ENCODE peak calls at places on chromosome 4, in nine cellular contexts. A is left ventricle myocardium inferior, O is brain microvascular endothelial cell, F is IMR-90, N is suprapubic skin, C is K562, X is astrocyte, W is stomach, Q is GM23338. I is an unnamed sample.

GRCh38 chr4:149203256-149204001 is 612.2 kb downstream of the IQCM start:
- DNase-seq in F (peak), Q (no peak), C (no peak), X (peak), O (peak), W (no peak), N (no peak), A (no peak), I (no peak)

GRCh38 chr4:112817933-112818921 is 181.3 kb downstream of the LARP7 start:
- DNase-seq in A (peak), X (peak), F (peak), C (no peak), O (peak), Q (peak), N (peak), W (peak), I (peak)

GRCh38 chr4:12036450-12036849 is 607.8 kb upstream of the HS3ST1 start:
- DNase-seq in A (no peak), N (no peak), X (no peak), O (no peak), F (no peak), C (no peak), Q (no peak), W (no peak), I (no peak)

GRCh38 chr4:156968479-156968984 is 3.1 kb downstream of the PDGFC start:
- DNase-seq in W (peak), C (peak), F (peak), X (peak), N (peak), O (peak), A (peak), Q (peak), I (peak)

GRCh38 chr4:176359590-176359989 is 39.8 kb downstream of the SPCS3 start:
- DNase-seq in O (peak), Q (no peak), N (no peak), F (peak), C (no peak), A (no peak), X (peak), W (no peak), I (no peak)

GRCh38 chr4:21476753-21477152 is 471.8 kb downstream of the KCNIP4 start:
- DNase-seq in Q (peak), F (no peak), A (no peak), N (no peak), W (no peak), X (no peak), O (peak), C (no peak), I (no peak)

GRCh38 chr4:121397941-121398601 is 17.3 kb upstream of the QRFPR start:
- DNase-seq in C (no peak), N (no peak), F (no peak), A (peak), X (no peak), Q (no peak), W (no peak), O (no peak), I (no peak)

GRCh38 chr4:164977243-164978164 is at the start of gene TRIM61:
- DNase-seq in C (no peak), Q (no peak), O (peak), N (no peak), X (peak), W (no peak), A (peak), F (peak), I (peak)

GRCh38 chr4:75698162-75698962 is 25.2 kb upstream of the G3BP2 start:
- DNase-seq in Q (peak), N (no peak), O (no peak), X (no peak), W (no peak), C (no peak), F (no peak), A (no peak), I (no peak)

GRCh38 chr4:67320645-67321044 is 224.7 kb downstream of the CENPC start:
- DNase-seq in A (no peak), X (no peak), N (peak), Q (no peak), F (no peak), W (no peak), O (no peak), C (no peak), I (no peak)

GRCh38 chr4:137700751-137701150 is 168.5 kb upstream of the PCDH18 start:
- DNase-seq in A (no peak), F (peak), Q (no peak), N (no peak), O (no peak), C (no peak), W (no peak), X (no peak), I (no peak)

GRCh38 chr4:87680271-87680670 is 30.2 kb downstream of the DMP1 start:
- DNase-seq in C (no peak), O (no peak), N (no peak), W (no peak), F (no peak), A (no peak), X (no peak), Q (peak), I (no peak)

GRCh38 chr4:158020175-158020574 is 152.7 kb downstream of the GASK1B start:
- DNase-seq in O (peak), N (peak), Q (peak), C (no peak), A (no peak), W (no peak), F (peak), X (peak), I (no peak)

GRCh38 chr4:83150563-83151330 is 36.2 kb upstream of the PLAC8 start:
- DNase-seq in X (peak), W (peak), N (no peak), A (no peak), O (peak), Q (no peak), C (no peak), F (no peak), I (no peak)

GRCh38 chr4:84363256-84363655 is 135.8 kb downstream of the NKX6-1 start:
- DNase-seq in W (no peak), O (no peak), F (no peak), A (no peak), X (no peak), Q (no peak), C (no peak), N (no peak), I (no peak)

GRCh38 chr4:173547889-173548288 is 17.9 kb upstream of the HAND2 start:
- DNase-seq in Q (no peak), C (no peak), O (no peak), W (no peak), A (no peak), F (no peak), N (no peak), X (no peak), I (no peak)

GRCh38 chr4:88159137-88159725 is 792 bp upstream of the ABCG2 start:
- DNase-seq in F (no peak), Q (peak), C (no peak), O (no peak), W (peak), X (no peak), A (no peak), N (no peak), I (no peak)

GRCh38 chr4:184792950-184793555 is 32.7 kb downstream of the ACSL1 start:
- DNase-seq in A (no peak), N (no peak), W (no peak), Q (no peak), C (no peak), O (peak), X (peak), F (peak), I (no peak)

GRCh38 chr4:113336556-113336955 is 287.1 kb downstream of the ANK2 start:
- DNase-seq in C (no peak), X (no peak), A (no peak), O (no peak), F (no peak), Q (no peak), N (no peak), W (no peak), I (no peak)

GRCh38 chr4:98293089-98293887 is 32.1 kb downstream of the RAP1GDS1 start:
- DNase-seq in C (no peak), O (peak), W (no peak), F (peak), N (no peak), Q (no peak), X (peak), A (no peak), I (no peak)

GRCh38 chr4:4420421-4420820 is 33.5 kb downstream of the NSG1 start:
- DNase-seq in N (no peak), X (no peak), C (no peak), W (no peak), Q (no peak), F (no peak), A (no peak), O (no peak), I (peak)

GRCh38 chr4:150329338-150329737 is 251.1 kb downstream of the DCLK2 start:
- DNase-seq in O (no peak), F (no peak), C (no peak), W (no peak), Q (no peak), N (no peak), A (no peak), X (no peak), I (no peak)

GRCh38 chr4:85116008-85116407 is 149.5 kb upstream of the WDFY3 start:
- DNase-seq in N (no peak), F (no peak), O (no peak), X (no peak), C (no peak), A (no peak), W (no peak), Q (no peak), I (no peak)

GRCh38 chr4:148415500-148415899 is 26.7 kb downstream of the NR3C2 start:
- DNase-seq in C (no peak), A (no peak), W (no peak), F (peak), Q (no peak), X (no peak), N (no peak), O (no peak), I (no peak)

GRCh38 chr4:113179091-113179490 is 129.6 kb downstream of the ANK2 start:
- DNase-seq in A (no peak), W (no peak), X (no peak), O (no peak), C (no peak), N (no peak), F (no peak), Q (no peak), I (no peak)

GRCh38 chr4:25775166-25775565 is 87.6 kb downstream of the SEL1L3 start:
- DNase-seq in N (no peak), X (peak), W (no peak), O (no peak), A (no peak), F (no peak), Q (no peak), C (no peak), I (no peak)

GRCh38 chr4:137032242-137032641 is 500.1 kb downstream of the PCDH18 start:
- DNase-seq in F (no peak), N (no peak), A (no peak), C (no peak), X (peak), Q (no peak), W (no peak), O (no peak), I (no peak)

GRCh38 chr4:48262926-48263325 is 6.7 kb downstream of the TEC start:
- DNase-seq in C (no peak), O (peak), A (no peak), W (no peak), N (no peak), X (peak), F (peak), Q (no peak), I (no peak)

GRCh38 chr4:16516796-16517413 is 290.6 kb upstream of the TAPT1 start:
- DNase-seq in X (peak), A (no peak), C (no peak), W (peak), N (no peak), O (peak), Q (peak), F (peak), I (no peak)
- TF ChIP-seq CTCF in X (peak), A (peak), C (no peak), W (peak), N (no peak), O (peak), Q (peak), F (peak), I (no peak)

GRCh38 chr4:1218892-1219552 is 29.9 kb downstream of the CTBP1 start:
- DNase-seq in N (no peak), O (no peak), X (no peak), Q (no peak), C (no peak), F (no peak), A (no peak), W (no peak), I (no peak)
- H3K27ac ChIP-seq in N (peak), O (no peak), X (no peak), Q (peak), C (no peak), F (no peak), A (no peak), W (peak), I (no peak)

GRCh38 chr4:8702020-8702495 is 109.5 kb downstream of the CPZ start:
- DNase-seq in W (peak), N (no peak), X (no peak), F (no peak), C (no peak), Q (no peak), O (no peak), A (no peak), I (peak)
- TF ChIP-seq CTCF in W (no peak), N (no peak), X (no peak), F (no peak), C (no peak), Q (no peak), O (no peak), A (no peak), I (no peak)

DNA sequence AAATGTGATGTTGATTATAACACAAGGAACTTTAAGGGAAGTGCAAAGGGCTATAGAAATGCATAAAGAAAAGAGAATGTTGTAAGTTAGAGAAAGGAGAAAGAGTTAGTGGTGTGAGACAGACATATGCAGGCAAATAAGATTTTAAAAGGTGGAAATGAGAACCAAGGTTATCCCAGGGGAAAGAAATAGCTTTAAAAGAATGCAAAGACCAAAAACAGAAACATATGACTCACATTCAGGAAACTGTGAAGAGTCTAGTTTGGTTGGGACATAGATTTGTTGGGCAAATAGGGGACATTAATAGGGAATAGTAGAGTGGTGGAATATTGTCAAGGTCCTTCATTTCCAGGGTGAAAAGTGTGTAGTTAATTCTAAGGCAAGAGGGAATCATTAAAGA is 52.4 kb downstream of the MAPK10 start:
- DNase-seq in O (no peak), C (no peak), X (peak), F (no peak), A (no peak), Q (no peak), N (no peak), W (no peak), I (no peak)
- H3K27ac ChIP-seq in O (peak), C (no peak), X (no peak), F (no peak), A (no peak), Q (no peak), N (no peak), W (no peak), I (no peak)

GRCh38 chr4:24584175-24584850 is at the start of gene DHX15:
- DNase-seq in C (peak), F (peak), Q (peak), N (peak), O (peak), W (peak), X (peak), A (peak), I (peak)
- TF ChIP-seq CTCF in C (no peak), F (peak), Q (no peak), N (no peak), O (no peak), W (no peak), X (no peak), A (no peak), I (no peak)

DNA sequence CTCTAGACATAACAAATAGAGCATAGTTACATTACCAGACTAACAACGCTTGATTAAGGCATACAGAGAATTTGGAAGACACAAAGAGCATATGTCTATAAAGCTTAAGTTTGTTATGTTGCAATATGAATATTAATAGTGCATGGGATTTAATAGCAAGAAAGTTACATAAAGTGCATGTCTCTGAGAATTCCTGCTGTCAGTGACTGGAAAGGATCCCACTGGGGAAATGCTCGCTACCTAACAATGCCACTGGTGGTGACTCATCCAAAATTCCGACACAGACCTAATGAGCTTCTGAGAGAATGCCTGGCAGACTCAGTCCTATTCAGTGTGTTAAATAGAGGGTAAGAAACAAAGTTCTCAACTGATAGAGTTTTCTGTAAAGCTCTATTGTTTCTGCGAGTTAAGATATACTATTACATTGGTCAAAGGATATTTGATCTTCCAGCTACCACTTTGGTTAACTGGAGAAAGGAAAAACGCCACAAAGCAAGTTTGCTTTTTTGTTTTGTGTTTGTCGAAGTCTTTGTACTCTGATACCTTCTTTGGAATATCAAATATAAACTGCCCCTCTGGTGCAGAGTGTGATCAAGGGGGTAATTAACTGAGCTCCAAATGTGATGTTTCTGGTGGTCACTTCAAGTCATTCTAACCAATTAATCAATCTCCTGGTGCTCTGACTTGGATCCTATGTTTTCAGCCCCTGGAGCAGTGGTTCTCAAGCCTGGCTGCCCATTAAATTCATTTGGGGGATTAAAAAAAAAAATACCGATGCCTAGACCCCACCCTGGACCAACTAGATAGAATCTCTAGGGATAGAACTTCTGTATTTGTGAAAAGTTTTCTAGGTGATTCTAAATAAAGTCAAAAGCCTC is 107.9 kb downstream of the PALLD start:
- DNase-seq in N (no peak), F (peak), Q (peak), W (no peak), X (peak), O (peak), A (no peak), C (no peak), I (no peak)
- H3K27ac ChIP-seq in N (peak), F (no peak), Q (no peak), W (no peak), X (peak), O (peak), A (peak), C (no peak), I (no peak)

GRCh38 chr4:40856836-40857362 is 107.1 kb downstream of the NSUN7 start:
- DNase-seq in C (peak), F (peak), O (no peak), Q (peak), A (peak), W (peak), N (no peak), X (peak), I (no peak)
- TF ChIP-seq CTCF in C (no peak), F (no peak), O (no peak), Q (no peak), A (no peak), W (no peak), N (no peak), X (no peak), I (no peak)

I was measured in coronary artery.